ENCODE peak calls at places on chromosomes 2 and 18, in nine cellular contexts. One of them, this sample, is unnamed.

GRCh38 chr2:175964195-175964594 is 37.9 kb downstream of the LNPK start:
- DNase-seq in iPS DF 6.9: no peak
- DNase-seq in HepG2: peak; percentile 20
- DNase-seq in IMR-90: no peak
- DNase-seq in pancreas: no peak
- DNase-seq in body of pancreas: no peak
- DNase-seq in small intestine: peak; percentile 34
- DNase-seq in cardiac muscle cell: no peak
- DNase-seq in MM.1S: no peak
- DNase-seq in this sample: no peak

GRCh38 chr2:200609027-200609614 is 23.3 kb downstream of the AOX1 start:
- DNase-seq in IMR-90: peak; percentile 89
- DNase-seq in MM.1S: no peak
- DNase-seq in HepG2: no peak
- DNase-seq in pancreas: no peak
- DNase-seq in body of pancreas: no peak
- DNase-seq in small intestine: no peak
- DNase-seq in cardiac muscle cell: peak; percentile 79
- DNase-seq in iPS DF 6.9: no peak
- DNase-seq in this sample: no peak

GRCh38 chr18:66557091-66557490 is 46.8 kb downstream of the CDH19 start:
- DNase-seq in small intestine: no peak
- DNase-seq in IMR-90: no peak
- DNase-seq in pancreas: no peak
- DNase-seq in MM.1S: no peak
- DNase-seq in body of pancreas: no peak
- DNase-seq in iPS DF 6.9: no peak
- DNase-seq in cardiac muscle cell: no peak
- DNase-seq in HepG2: no peak
- DNase-seq in this sample: no peak

GRCh38 chr2:64780041-64780440 is 126.3 kb upstream of the SERTAD2 start:
- DNase-seq in small intestine: no peak
- DNase-seq in MM.1S: no peak
- DNase-seq in cardiac muscle cell: no peak
- DNase-seq in IMR-90: peak; percentile 20
- DNase-seq in pancreas: no peak
- DNase-seq in iPS DF 6.9: no peak
- DNase-seq in HepG2: no peak
- DNase-seq in body of pancreas: no peak
- DNase-seq in this sample: no peak

GRCh38 chr2:230636684-230637271 is 75.9 kb upstream of the CAB39 start:
- DNase-seq in iPS DF 6.9: no peak
- DNase-seq in small intestine: no peak
- DNase-seq in MM.1S: peak; percentile 59
- DNase-seq in cardiac muscle cell: no peak
- DNase-seq in pancreas: no peak
- DNase-seq in body of pancreas: no peak
- DNase-seq in IMR-90: no peak
- DNase-seq in HepG2: no peak
- DNase-seq in this sample: no peak

GRCh38 chr2:42216712-42217111 is 47.6 kb downstream of the EML4 start:
- DNase-seq in iPS DF 6.9: no peak
- DNase-seq in small intestine: no peak
- DNase-seq in IMR-90: peak; percentile 82
- DNase-seq in MM.1S: no peak
- DNase-seq in cardiac muscle cell: peak; percentile 71
- DNase-seq in pancreas: no peak
- DNase-seq in HepG2: no peak
- DNase-seq in body of pancreas: no peak
- DNase-seq in this sample: no peak

GRCh38 chr2:186306754-186307153 is 179.3 kb upstream of the ZC3H15 start:
- DNase-seq in HepG2: no peak
- DNase-seq in MM.1S: no peak
- DNase-seq in cardiac muscle cell: no peak
- DNase-seq in iPS DF 6.9: no peak
- DNase-seq in pancreas: no peak
- DNase-seq in body of pancreas: no peak
- DNase-seq in IMR-90: no peak
- DNase-seq in small intestine: no peak
- DNase-seq in this sample: no peak

GRCh38 chr2:31556921-31557320 is 23.8 kb downstream of the SRD5A2 start:
- DNase-seq in body of pancreas: no peak
- DNase-seq in pancreas: no peak
- DNase-seq in MM.1S: no peak
- DNase-seq in iPS DF 6.9: no peak
- DNase-seq in IMR-90: no peak
- DNase-seq in HepG2: no peak
- DNase-seq in cardiac muscle cell: no peak
- DNase-seq in small intestine: no peak
- DNase-seq in this sample: no peak

GRCh38 chr2:172472441-172473051 is 45.2 kb downstream of the ITGA6 start:
- DNase-seq in pancreas: no peak
- DNase-seq in body of pancreas: no peak
- DNase-seq in HepG2: no peak
- DNase-seq in IMR-90: no peak
- DNase-seq in MM.1S: no peak
- DNase-seq in small intestine: no peak
- DNase-seq in cardiac muscle cell: no peak
- DNase-seq in iPS DF 6.9: no peak
- DNase-seq in this sample: no peak

GRCh38 chr2:207854484-207855386 is 85.0 kb upstream of the FZD5 start:
- DNase-seq in cardiac muscle cell: peak; percentile 23
- DNase-seq in small intestine: no peak
- DNase-seq in MM.1S: no peak
- DNase-seq in pancreas: no peak
- DNase-seq in IMR-90: peak; percentile 87
- DNase-seq in HepG2: no peak
- DNase-seq in body of pancreas: no peak
- DNase-seq in iPS DF 6.9: no peak
- DNase-seq in this sample: no peak

GRCh38 chr2:11533278-11534077 is at the start of gene GREB1:
- DNase-seq in pancreas: no peak
- DNase-seq in MM.1S: no peak
- DNase-seq in iPS DF 6.9: no peak
- DNase-seq in body of pancreas: no peak
- DNase-seq in small intestine: no peak
- DNase-seq in IMR-90: no peak
- DNase-seq in cardiac muscle cell: no peak
- DNase-seq in HepG2: peak; percentile 68
- DNase-seq in this sample: peak; percentile 82

GRCh38 chr2:133360882-133361281 is 207.4 kb downstream of the NCKAP5 start:
- DNase-seq in IMR-90: no peak
- DNase-seq in cardiac muscle cell: no peak
- DNase-seq in small intestine: no peak
- DNase-seq in body of pancreas: no peak
- DNase-seq in HepG2: no peak
- DNase-seq in pancreas: no peak
- DNase-seq in MM.1S: peak; percentile 20
- DNase-seq in iPS DF 6.9: no peak
- DNase-seq in this sample: no peak

GRCh38 chr2:171711351-171711750 is 24.1 kb downstream of the DYNC1I2 start:
- DNase-seq in HepG2: no peak
- DNase-seq in IMR-90: peak; percentile 43
- DNase-seq in body of pancreas: no peak
- DNase-seq in MM.1S: no peak
- DNase-seq in iPS DF 6.9: no peak
- DNase-seq in pancreas: no peak
- DNase-seq in small intestine: no peak
- DNase-seq in cardiac muscle cell: peak; percentile 17
- DNase-seq in this sample: no peak

GRCh38 chr2:71126957-71127356 is 3.1 kb downstream of the MCEE start:
- DNase-seq in MM.1S: no peak
- DNase-seq in pancreas: no peak
- DNase-seq in iPS DF 6.9: no peak
- DNase-seq in IMR-90: no peak
- DNase-seq in cardiac muscle cell: no peak
- DNase-seq in small intestine: no peak
- DNase-seq in HepG2: no peak
- DNase-seq in body of pancreas: no peak
- DNase-seq in this sample: no peak

GRCh38 chr2:19120181-19120580 is 238.2 kb downstream of the OSR1 start:
- DNase-seq in MM.1S: no peak
- DNase-seq in pancreas: no peak
- DNase-seq in cardiac muscle cell: no peak
- DNase-seq in iPS DF 6.9: no peak
- DNase-seq in IMR-90: no peak
- DNase-seq in body of pancreas: no peak
- DNase-seq in small intestine: no peak
- DNase-seq in HepG2: no peak
- DNase-seq in this sample: no peak

GRCh38 chr2:130338793-130339345 is 3.8 kb upstream of the IMP4 start:
- DNase-seq in iPS DF 6.9: no peak
- DNase-seq in cardiac muscle cell: no peak
- DNase-seq in IMR-90: no peak
- DNase-seq in HepG2: no peak
- DNase-seq in body of pancreas: no peak
- DNase-seq in pancreas: no peak
- DNase-seq in small intestine: no peak
- DNase-seq in MM.1S: no peak
- DNase-seq in this sample: no peak

GRCh38 chr18:75227535-75227934 is 16.9 kb downstream of the TSHZ1 start:
- DNase-seq in MM.1S: no peak
- DNase-seq in small intestine: peak; percentile 80
- DNase-seq in HepG2: no peak
- DNase-seq in body of pancreas: no peak
- DNase-seq in iPS DF 6.9: no peak
- DNase-seq in cardiac muscle cell: peak; percentile 23
- DNase-seq in pancreas: no peak
- DNase-seq in IMR-90: no peak
- DNase-seq in this sample: no peak
- H3K4me1 ChIP-seq in MM.1S: no peaks in the 10 kb centered on the region
- H3K4me1 ChIP-seq in small intestine: peaks cover 9% of the 10 kb centered on the region
- H3K4me1 ChIP-seq in HepG2: peaks cover 46% of the 10 kb centered on the region
- H3K4me1 ChIP-seq in body of pancreas: peaks cover 28% of the 10 kb centered on the region
- H3K4me1 ChIP-seq in iPS DF 6.9: no peaks in the 10 kb centered on the region
- H3K4me1 ChIP-seq in cardiac muscle cell: peaks cover 34% of the 10 kb centered on the region
- H3K4me1 ChIP-seq in pancreas: peaks cover 25% of the 10 kb centered on the region
- H3K4me1 ChIP-seq in IMR-90: peaks cover 10% of the 10 kb centered on the region
- H3K4me1 ChIP-seq in this sample: peaks cover 36% of the 10 kb centered on the region

GRCh38 chr18:79970419-79971133 is 6.1 kb downstream of the HSBP1L1 start:
- DNase-seq in pancreas: no peak
- DNase-seq in body of pancreas: no peak
- DNase-seq in iPS DF 6.9: no peak
- DNase-seq in small intestine: no peak
- DNase-seq in MM.1S: no peak
- DNase-seq in HepG2: no peak
- DNase-seq in cardiac muscle cell: no peak
- DNase-seq in IMR-90: no peak
- DNase-seq in this sample: no peak
- H3K36me3 ChIP-seq in pancreas: no peaks in the 10 kb centered on the region
- H3K36me3 ChIP-seq in body of pancreas: peaks cover 12% of the 10 kb centered on the region
- H3K36me3 ChIP-seq in iPS DF 6.9: peaks cover 18% of the 10 kb centered on the region
- H3K36me3 ChIP-seq in small intestine: peaks cover 5% of the 10 kb centered on the region
- H3K36me3 ChIP-seq in MM.1S: peaks cover 16% of the 10 kb centered on the region
- H3K36me3 ChIP-seq in HepG2: peaks cover 22% of the 10 kb centered on the region
- H3K36me3 ChIP-seq in cardiac muscle cell: peaks cover 19% of the 10 kb centered on the region
- H3K36me3 ChIP-seq in IMR-90: peaks cover 41% of the 10 kb centered on the region
- H3K36me3 ChIP-seq in this sample: no peaks in the 10 kb centered on the region

GRCh38 chr2:85591563-85591962 is 4.0 kb upstream of the RNF181 start:
- DNase-seq in iPS DF 6.9: no peak
- DNase-seq in cardiac muscle cell: no peak
- DNase-seq in HepG2: no peak
- DNase-seq in IMR-90: no peak
- DNase-seq in MM.1S: no peak
- DNase-seq in pancreas: no peak
- DNase-seq in body of pancreas: no peak
- DNase-seq in small intestine: no peak
- DNase-seq in this sample: no peak

GRCh38 chr2:85589166-85589565 is 4.9 kb downstream of the VAMP5 start:
- DNase-seq in pancreas: no peak
- DNase-seq in iPS DF 6.9: no peak
- DNase-seq in MM.1S: no peak
- DNase-seq in IMR-90: no peak
- DNase-seq in body of pancreas: no peak
- DNase-seq in cardiac muscle cell: no peak
- DNase-seq in small intestine: no peak
- DNase-seq in HepG2: no peak
- DNase-seq in this sample: peak; percentile 69

GRCh38 chr2:85590950-85591349 is 4.6 kb upstream of the RNF181 start:
- DNase-seq in small intestine: no peak
- DNase-seq in HepG2: no peak
- DNase-seq in body of pancreas: no peak
- DNase-seq in iPS DF 6.9: no peak
- DNase-seq in MM.1S: no peak
- DNase-seq in cardiac muscle cell: no peak
- DNase-seq in IMR-90: no peak
- DNase-seq in pancreas: no peak
- DNase-seq in this sample: no peak

GRCh38 chr2:85588218-85589044 is 4.2 kb downstream of the VAMP5 start:
- DNase-seq in cardiac muscle cell: no peak
- DNase-seq in small intestine: no peak
- DNase-seq in IMR-90: no peak
- DNase-seq in pancreas: no peak
- DNase-seq in HepG2: no peak
- DNase-seq in MM.1S: no peak
- DNase-seq in body of pancreas: no peak
- DNase-seq in iPS DF 6.9: no peak
- DNase-seq in this sample: no peak

DNA sequence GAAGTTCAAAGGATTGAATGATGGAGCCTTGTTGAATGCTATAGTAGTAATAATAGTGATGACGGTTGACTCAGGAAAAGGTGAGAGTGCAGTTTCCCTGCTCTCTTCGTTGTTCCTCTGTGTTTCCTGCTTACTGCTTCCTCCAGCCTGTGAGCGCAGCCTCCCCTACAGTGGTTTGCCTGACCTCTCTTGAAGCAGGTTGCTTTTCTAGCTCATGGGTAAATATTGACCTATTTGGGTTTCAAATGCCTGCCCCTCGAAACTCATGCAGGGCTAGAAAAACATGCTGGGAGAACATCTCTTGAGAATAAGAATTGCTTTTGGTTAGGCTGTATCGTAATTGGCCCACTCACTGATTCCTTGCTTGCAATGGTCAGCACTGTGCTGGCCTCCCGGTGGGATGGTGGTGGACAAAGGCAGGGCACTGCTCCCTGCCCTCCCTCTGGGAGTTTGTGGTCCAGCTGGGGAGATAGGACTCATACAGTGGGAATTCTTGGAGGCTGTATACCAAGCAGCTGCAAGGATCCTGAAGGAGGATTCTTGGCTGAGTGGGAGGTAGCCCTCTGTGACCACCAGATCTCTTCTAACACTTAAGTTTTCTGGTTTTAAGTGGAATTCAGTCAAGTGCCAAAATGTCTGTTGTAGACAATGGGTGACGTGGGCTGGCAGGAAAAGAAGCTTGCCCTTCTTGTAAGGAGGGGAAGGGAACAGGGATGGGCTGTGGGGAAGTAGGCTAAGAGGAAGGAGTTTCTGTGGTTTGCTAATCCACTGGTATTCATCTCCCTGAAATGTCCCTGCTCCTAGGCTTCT is 5.4 kb upstream of the RNF181 start:
- DNase-seq in HepG2: peak; percentile 82
- DNase-seq in body of pancreas: no peak
- DNase-seq in pancreas: no peak
- DNase-seq in iPS DF 6.9: no peak
- DNase-seq in IMR-90: peak; percentile 94
- DNase-seq in small intestine: no peak
- DNase-seq in MM.1S: no peak
- DNase-seq in cardiac muscle cell: peak; percentile 99
- DNase-seq in this sample: no peak
- H3K4me1 ChIP-seq in HepG2: peaks cover 95% of the 10 kb centered on the region
- H3K4me1 ChIP-seq in body of pancreas: peaks cover 74% of the 10 kb centered on the region
- H3K4me1 ChIP-seq in pancreas: peaks cover 47% of the 10 kb centered on the region
- H3K4me1 ChIP-seq in iPS DF 6.9: no peaks in the 10 kb centered on the region
- H3K4me1 ChIP-seq in IMR-90: peaks cover 29% of the 10 kb centered on the region
- H3K4me1 ChIP-seq in small intestine: peaks cover 2% of the 10 kb centered on the region
- H3K4me1 ChIP-seq in MM.1S: no peaks in the 10 kb centered on the region
- H3K4me1 ChIP-seq in cardiac muscle cell: peaks cover 25% of the 10 kb centered on the region
- H3K4me1 ChIP-seq in this sample: peaks cover 47% of the 10 kb centered on the region

GRCh38 chr2:127995725-127996124 is 32.1 kb downstream of the SAP130 start:
- DNase-seq in MM.1S: no peak
- DNase-seq in IMR-90: no peak
- DNase-seq in small intestine: no peak
- DNase-seq in cardiac muscle cell: no peak
- DNase-seq in HepG2: no peak
- DNase-seq in iPS DF 6.9: no peak
- DNase-seq in body of pancreas: no peak
- DNase-seq in pancreas: no peak
- DNase-seq in this sample: no peak
- H3K36me3 ChIP-seq in MM.1S: peaks cover 8% of the 10 kb centered on the region
- H3K36me3 ChIP-seq in IMR-90: peaks cover 40% of the 10 kb centered on the region
- H3K36me3 ChIP-seq in small intestine: peaks cover 12% of the 10 kb centered on the region
- H3K36me3 ChIP-seq in cardiac muscle cell: peaks cover 64% of the 10 kb centered on the region
- H3K36me3 ChIP-seq in HepG2: peaks cover 41% of the 10 kb centered on the region
- H3K36me3 ChIP-seq in iPS DF 6.9: peaks cover 29% of the 10 kb centered on the region
- H3K36me3 ChIP-seq in body of pancreas: peaks cover 24% of the 10 kb centered on the region
- H3K36me3 ChIP-seq in pancreas: peaks cover 6% of the 10 kb centered on the region
- H3K36me3 ChIP-seq in this sample: no peaks in the 10 kb centered on the region